ENCODE peak calls at places on chromosomes 2 and 18, in five cellular contexts. M, E, P, I and T are unnamed samples.
A peak's percentile ranks its signal among the peaks of the same experiment; 100 is the strongest.

GRCh38 chr2:64913357-64913869 is 75.8 kb upstream of the SLC1A4 start:
- DNase-seq in M (peak; percentile 67), E (peak; percentile 73), P (peak; percentile 53), I (no peak), T (no peak)

GRCh38 chr2:54634564-54635511 is 88.6 kb upstream of the EML6 start:
- DNase-seq in M (no peak), E (no peak), P (no peak), I (peak; percentile 68), T (peak; percentile 72)

GRCh38 chr2:124131271-124131670 is 106.2 kb downstream of the CNTNAP5 start:
- DNase-seq in M (no peak), E (no peak), P (no peak), I (no peak), T (no peak)

GRCh38 chr2:127086800-127087737 is 19.9 kb downstream of the BIN1 start:
- DNase-seq in M (no peak), E (peak; percentile 76), P (no peak), I (peak; percentile 81), T (peak; percentile 88)

GRCh38 chr18:43501099-43501498 is 223.8 kb upstream of the SYT4 start:
- DNase-seq in M (no peak), E (no peak), P (no peak), I (no peak), T (no peak)

GRCh38 chr2:222307138-222307756 is 8.4 kb upstream of the PAX3 start:
- DNase-seq in M (no peak), E (peak; percentile 74), P (no peak), I (no peak), T (no peak)

GRCh38 chr2:113818382-113818951 is 62.0 kb upstream of the SLC35F5 start:
- DNase-seq in M (peak; percentile 88), E (peak; percentile 58), P (peak; percentile 83), I (peak; percentile 99), T (peak; percentile 96)

GRCh38 chr2:233832869-233833812 is 21.2 kb downstream of the HJURP start:
- DNase-seq in M (peak; percentile 77), E (peak; percentile 85), P (peak; percentile 7), I (peak; percentile 59), T (peak; percentile 50)

GRCh38 chr2:182717451-182718215 is 1.6 kb downstream of the DNAJC10 start:
- DNase-seq in M (no peak), E (no peak), P (no peak), I (no peak), T (no peak)

GRCh38 chr2:43106767-43107527 is 119.5 kb downstream of the ZFP36L2 start:
- DNase-seq in M (no peak), E (peak; percentile 78), P (no peak), I (no peak), T (peak; percentile 18)

GRCh38 chr2:9247177-9247576 is 40.6 kb downstream of the ASAP2 start:
- DNase-seq in M (no peak), E (no peak), P (no peak), I (no peak), T (no peak)

GRCh38 chr18:63320690-63321265 is 1.2 kb upstream of the BCL2 start:
- DNase-seq in M (no peak), E (peak; percentile 42), P (no peak), I (peak; percentile 49), T (peak; percentile 46)

GRCh38 chr2:231184319-231184718 is 14.1 kb upstream of the ARMC9 start:
- DNase-seq in M (no peak), E (no peak), P (no peak), I (no peak), T (no peak)

GRCh38 chr2:110777531-110778311 is 45.3 kb downstream of the ACOXL start:
- DNase-seq in M (no peak), E (no peak), P (no peak), I (no peak), T (no peak)

GRCh38 chr18:58308463-58308862 is 264.4 kb downstream of the NEDD4L start:
- DNase-seq in M (no peak), E (no peak), P (no peak), I (no peak), T (no peak)

GRCh38 chr2:77479395-77479794 is 42.8 kb downstream of the LRRTM4 start:
- DNase-seq in M (no peak), E (no peak), P (no peak), I (no peak), T (peak; percentile 22)

GRCh38 chr2:146295080-146295670 is 1549.7 kb upstream of the ACVR2A start:
- DNase-seq in M (no peak), E (no peak), P (no peak), I (peak; percentile 11), T (peak; percentile 34)

GRCh38 chr2:25236736-25237135 is 68.4 kb upstream of the POMC start:
- DNase-seq in M (no peak), E (no peak), P (no peak), I (no peak), T (no peak)

GRCh38 chr2:239727182-239727775 is 297.9 kb downstream of the NDUFA10 start:
- DNase-seq in M (no peak), E (no peak), P (no peak), I (no peak), T (no peak)

GRCh38 chr2:40827371-40827770 is 375.5 kb upstream of the SLC8A1 start:
- DNase-seq in M (no peak), E (no peak), P (no peak), I (no peak), T (no peak)

GRCh38 chr2:227509824-227510619 is 38.1 kb downstream of the AGFG1 start:
- DNase-seq in M (peak; percentile 86), E (no peak), P (peak; percentile 59), I (peak; percentile 36), T (peak; percentile 39)

GRCh38 chr2:231047270-231047921 is 9.3 kb upstream of the PSMD1 start:
- DNase-seq in M (no peak), E (no peak), P (no peak), I (no peak), T (no peak)

GRCh38 chr2:138818479-138818878 is 38.3 kb upstream of the NXPH2 start:
- DNase-seq in M (no peak), E (no peak), P (no peak), I (no peak), T (no peak)

GRCh38 chr2:70887550-70888229 is 48.0 kb upstream of the ATP6V1B1 start:
- DNase-seq in M (no peak), E (peak; percentile 93), P (no peak), I (no peak), T (no peak)

GRCh38 chr2:73827018-73827417 is 1.7 kb upstream of the STAMBP start:
- DNase-seq in M (no peak), E (no peak), P (no peak), I (no peak), T (peak; percentile 28)

GRCh38 chr18:72871091-72871490 is 3.3 kb upstream of the NETO1 start:
- DNase-seq in M (peak; percentile 75), E (no peak), P (no peak), I (peak; percentile 35), T (peak; percentile 41)

DNA sequence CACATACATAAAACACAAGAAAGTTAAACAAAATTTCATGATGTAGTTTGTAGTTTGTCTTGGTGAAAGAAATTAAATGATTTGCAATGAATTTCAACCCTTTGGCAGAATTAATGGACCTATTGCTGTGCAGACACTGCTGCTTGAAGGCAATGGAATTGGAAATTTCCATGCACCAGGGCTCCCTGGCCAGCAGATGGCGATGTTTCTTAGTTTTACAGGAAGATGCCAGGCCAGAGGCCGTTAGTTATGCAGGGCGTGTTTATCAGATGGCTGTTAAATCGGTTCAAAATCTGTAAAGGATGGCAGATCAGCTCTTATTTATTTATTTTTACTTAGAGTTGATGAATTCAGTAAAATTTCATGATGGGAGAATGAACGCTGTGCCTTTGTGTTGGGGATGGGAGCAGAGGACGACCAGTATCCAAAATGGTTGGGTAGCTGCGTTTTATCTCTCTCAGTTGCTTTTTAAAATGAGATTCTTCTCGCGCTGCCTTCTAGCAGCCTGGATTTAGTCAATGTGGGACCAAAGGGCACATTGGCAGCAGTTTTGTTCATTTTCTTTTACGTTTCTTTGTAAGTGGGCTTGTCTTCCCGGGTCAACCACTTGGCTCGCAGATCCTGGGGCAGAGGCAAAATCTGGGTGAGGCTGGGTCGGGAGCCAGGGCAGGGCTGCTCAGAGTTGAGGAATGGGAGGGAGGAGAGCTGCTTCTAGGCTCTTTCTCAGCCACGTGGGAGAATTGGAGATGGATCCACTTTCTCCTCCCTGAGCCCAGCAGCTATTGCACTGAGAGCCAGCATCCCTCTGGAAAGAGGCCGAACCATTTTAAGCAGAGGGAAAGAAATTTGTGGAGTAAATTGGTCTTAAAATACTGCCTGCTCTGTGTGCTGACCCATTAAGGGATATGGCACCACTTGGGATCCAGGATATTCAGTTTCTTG is 344.0 kb downstream of the PIK3C3 start:
- DNase-seq in M (no peak), E (peak; percentile 86), P (peak; percentile 12), I (peak; percentile 43), T (peak; percentile 78)
- H3K27ac ChIP-seq in M (no peak overlapping the region), E (no peak overlapping the region), P (no peak overlapping the region), I (no peak overlapping the region), T (no peak overlapping the region)

GRCh38 chr2:120343100-120343432 is 2.9 kb upstream of the INHBB start:
- DNase-seq in M (no peak), E (no peak), P (no peak), I (no peak), T (no peak)

GRCh38 chr2:120344214-120344990 is 1.5 kb upstream of the INHBB start:
- DNase-seq in M (peak; percentile 61), E (peak; percentile 64), P (no peak), I (no peak), T (peak; percentile 8)

GRCh38 chr2:120342451-120342850 is 3.5 kb upstream of the INHBB start:
- DNase-seq in M (no peak), E (peak; percentile 28), P (no peak), I (no peak), T (no peak)

GRCh38 chr2:120341977-120342376 is 4.0 kb upstream of the INHBB start:
- DNase-seq in M (no peak), E (no peak), P (no peak), I (no peak), T (no peak)

GRCh38 chr2:120343433-120344105 is 2.4 kb upstream of the INHBB start:
- DNase-seq in M (peak; percentile 80), E (peak; percentile 95), P (peak; percentile 59), I (peak; percentile 35), T (peak; percentile 75)
- TF ChIP-seq EZH2 in M (no peak), E (peak; percentile 74), P (no peak), I (peak; percentile 85), T (peak; percentile 91)

DNA sequence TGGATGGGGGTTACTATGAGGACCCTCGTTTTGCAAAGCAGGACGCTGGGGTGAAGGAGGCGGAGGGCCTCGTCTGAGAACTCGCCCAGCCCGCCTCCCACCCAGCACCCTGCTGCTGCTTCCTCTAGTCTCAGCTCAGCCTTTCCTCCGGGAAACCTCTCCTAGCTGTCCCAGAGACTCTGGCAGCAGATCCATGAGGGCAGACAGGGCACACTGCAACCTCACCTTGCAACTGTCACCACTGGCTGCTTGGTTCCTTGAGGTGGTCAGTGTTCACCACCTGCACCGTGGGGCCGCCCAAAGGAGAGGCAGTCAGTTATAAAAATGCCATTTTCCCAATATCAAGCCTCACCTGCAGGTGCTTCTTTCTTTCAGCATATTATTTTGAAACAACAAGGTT is 45.6 kb downstream of the PARD6G start:
- DNase-seq in M (no peak), E (no peak), P (no peak), I (no peak), T (no peak)
- H3K27ac ChIP-seq in M (no peak overlapping the region), E (no peak overlapping the region), P (no peak overlapping the region), I (no peak overlapping the region), T (no peak overlapping the region)

GRCh38 chr2:29113891-29114321 is 1.3 kb upstream of the CLIP4 start:
- DNase-seq in M (peak; percentile 97), E (no peak), P (peak; percentile 53), I (peak; percentile 79), T (peak; percentile 88)

GRCh38 chr2:29114514-29114840 is 738 bp upstream of the CLIP4 start:
- DNase-seq in M (no peak), E (no peak), P (no peak), I (no peak), T (no peak)

GRCh38 chr2:29117636-29118303 is 2.6 kb downstream of the CLIP4 start:
- DNase-seq in M (peak; percentile 97), E (no peak), P (peak; percentile 77), I (peak; percentile 85), T (peak; percentile 46)

GRCh38 chr2:29114841-29115609 is at the start of gene CLIP4:
- DNase-seq in M (no peak), E (peak; percentile 70), P (no peak), I (peak; percentile 67), T (peak; percentile 60)

GRCh38 chr2:29115797-29116781 is 874 bp downstream of the CLIP4 start:
- DNase-seq in M (peak; percentile 71), E (peak; percentile 41), P (no peak), I (peak; percentile 77), T (peak; percentile 86)
- TF ChIP-seq EZH2 in M (no peak), E (peak; percentile 71), P (no peak), I (no peak), T (no peak)